ENCODE peak calls at places on chromosomes 3 and 15, in four cellular contexts. G is NCI-H69; A is natural killer cell treated with Interleukin-12 subunit alpha and Interleukin-12 subunit beta and Interleukin-15 and Interleukin-18, amount 100 ng/mL, for 72 hours; V is RPMI8226. T is an unnamed sample.

GRCh38 chr15:39009740-39010139 is 445.1 kb upstream of the RASGRP1 start:
- DNase-seq in G (no peak), A (no peak), V (no peak), T (no peak)

GRCh38 chr3:149432149-149432548 is 42.3 kb upstream of the TM4SF4 start:
- DNase-seq in G (no peak), A (no peak), V (no peak), T (no peak)

GRCh38 chr3:160822931-160823330 is 66.9 kb downstream of the PPM1L start:
- DNase-seq in G (peak), A (no peak), V (no peak), T (no peak)

GRCh38 chr15:40279437-40280141 is 3.3 kb downstream of the ANKRD63 start:
- DNase-seq in G (peak), A (peak), V (peak), T (peak)

GRCh38 chr3:50208677-50209344 is 3.7 kb downstream of the SLC38A3 start:
- DNase-seq in G (peak), A (no peak), V (no peak), T (no peak)

GRCh38 chr3:62374375-62374876 is 1.1 kb upstream of the FEZF2 start:
- DNase-seq in G (no peak), A (no peak), V (no peak), T (no peak)

GRCh38 chr15:75693501-75694240 is 19.0 kb downstream of the CSPG4 start:
- DNase-seq in G (no peak), A (no peak), V (peak), T (peak)

GRCh38 chr15:23801881-23802280 is 114.8 kb upstream of the NDN start:
- DNase-seq in G (no peak), A (no peak), V (no peak), T (no peak)

GRCh38 chr3:39707314-39707909 is 102.0 kb upstream of the MYRIP start:
- DNase-seq in G (peak), A (no peak), V (peak), T (peak)

GRCh38 chr15:67013696-67014095 is 51.7 kb upstream of the SMAD3 start:
- DNase-seq in G (peak), A (no peak), V (no peak), T (no peak)

GRCh38 chr3:37248179-37248578 is 73.8 kb upstream of the LRRFIP2 start:
- DNase-seq in G (no peak), A (no peak), V (no peak), T (no peak)

GRCh38 chr3:113897373-113897777 is 50.4 kb upstream of the ZDHHC23 start:
- DNase-seq in G (no peak), A (no peak), V (peak), T (no peak)

GRCh38 chr3:139537325-139537724 is 2.2 kb downstream of the RBP1 start:
- DNase-seq in G (peak), A (no peak), V (no peak), T (no peak)

GRCh38 chr15:85142324-85142723 is 160.7 kb downstream of the PDE8A start:
- DNase-seq in G (peak), A (no peak), V (no peak), T (no peak)

GRCh38 chr3:47009225-47010049 is 30.0 kb downstream of the NBEAL2 start:
- DNase-seq in G (peak), A (peak), V (no peak), T (no peak)

GRCh38 chr3:157429703-157430102 is 6.9 kb upstream of the PTX3 start:
- DNase-seq in G (no peak), A (no peak), V (no peak), T (peak)

GRCh38 chr15:57993409-57993808 is 72.1 kb downstream of the ALDH1A2 start:
- DNase-seq in G (no peak), A (no peak), V (no peak), T (no peak)

GRCh38 chr15:45456212-45457106 is 66.1 kb downstream of the SLC30A4 start:
- DNase-seq in G (peak), A (peak), V (no peak), T (peak)

GRCh38 chr3:50264389-50264963 is 4.5 kb upstream of the SEMA3B start:
- DNase-seq in G (peak), A (no peak), V (no peak), T (no peak)

GRCh38 chr3:71217640-71218222 is 365.8 kb downstream of the FOXP1 start:
- DNase-seq in G (peak), A (no peak), V (no peak), T (no peak)

GRCh38 chr15:98277602-98278001 is 317.1 kb downstream of the ARRDC4 start:
- DNase-seq in G (no peak), A (no peak), V (no peak), T (no peak)

GRCh38 chr15:51060058-51060598 is 34.6 kb downstream of the TNFAIP8L3 start:
- DNase-seq in G (no peak), A (no peak), V (no peak), T (no peak)

T was measured in NB4.